ENCODE peak calls at places on chromosomes 13 and 19, in five cellular contexts. One of them, this sample, is unnamed.

GRCh38 chr19:17966497-17967257 is at the start of gene KCNN1:
- DNase-seq in NCI-H2029 treated with DMSO at 0.1 percent for 48 hours: no peak
- DNase-seq in lower lobe of right lung: no peak
- DNase-seq in activated T-helper 1 cell treated with Interleukin-2 at 50 U/mL for 16 hours: no peak
- DNase-seq in GM23338: peak
- DNase-seq in this sample: peak

GRCh38 chr19:6593651-6594416 is 2.9 kb upstream of the CD70 start:
- DNase-seq in NCI-H2029 treated with DMSO at 0.1 percent for 48 hours: no peak
- DNase-seq in lower lobe of right lung: no peak
- DNase-seq in activated T-helper 1 cell treated with Interleukin-2 at 50 U/mL for 16 hours: no peak
- DNase-seq in GM23338: no peak
- DNase-seq in this sample: no peak

GRCh38 chr13:112113355-112113754 is 46.4 kb downstream of the SOX1 start:
- DNase-seq in NCI-H2029 treated with DMSO at 0.1 percent for 48 hours: no peak
- DNase-seq in lower lobe of right lung: no peak
- DNase-seq in activated T-helper 1 cell treated with Interleukin-2 at 50 U/mL for 16 hours: no peak
- DNase-seq in GM23338: no peak
- DNase-seq in this sample: no peak

GRCh38 chr19:37948362-37948761 is 41.4 kb downstream of the SIPA1L3 start:
- DNase-seq in NCI-H2029 treated with DMSO at 0.1 percent for 48 hours: no peak
- DNase-seq in lower lobe of right lung: no peak
- DNase-seq in activated T-helper 1 cell treated with Interleukin-2 at 50 U/mL for 16 hours: no peak
- DNase-seq in GM23338: no peak
- DNase-seq in this sample: no peak

GRCh38 chr19:7010722-7011593 is 10.3 kb downstream of the MBD3L2B start:
- DNase-seq in NCI-H2029 treated with DMSO at 0.1 percent for 48 hours: no peak
- DNase-seq in lower lobe of right lung: no peak
- DNase-seq in activated T-helper 1 cell treated with Interleukin-2 at 50 U/mL for 16 hours: no peak
- DNase-seq in GM23338: no peak
- DNase-seq in this sample: no peak

GRCh38 chr13:82636119-82636518 is 1246.2 kb downstream of the SLITRK1 start:
- DNase-seq in NCI-H2029 treated with DMSO at 0.1 percent for 48 hours: no peak
- DNase-seq in lower lobe of right lung: no peak
- DNase-seq in activated T-helper 1 cell treated with Interleukin-2 at 50 U/mL for 16 hours: no peak
- DNase-seq in GM23338: no peak
- DNase-seq in this sample: peak

GRCh38 chr19:28331596-28331995 is 881.4 kb downstream of the UQCRFS1 start:
- DNase-seq in NCI-H2029 treated with DMSO at 0.1 percent for 48 hours: no peak
- DNase-seq in lower lobe of right lung: no peak
- DNase-seq in activated T-helper 1 cell treated with Interleukin-2 at 50 U/mL for 16 hours: no peak
- DNase-seq in GM23338: no peak
- DNase-seq in this sample: no peak

GRCh38 chr13:86562876-86563275 is 763.7 kb upstream of the SLITRK6 start:
- DNase-seq in NCI-H2029 treated with DMSO at 0.1 percent for 48 hours: no peak
- DNase-seq in lower lobe of right lung: no peak
- DNase-seq in activated T-helper 1 cell treated with Interleukin-2 at 50 U/mL for 16 hours: no peak
- DNase-seq in GM23338: no peak
- DNase-seq in this sample: no peak

GRCh38 chr19:11046608-11047354 is 42.5 kb upstream of the LDLR start:
- DNase-seq in NCI-H2029 treated with DMSO at 0.1 percent for 48 hours: no peak
- DNase-seq in lower lobe of right lung: no peak
- DNase-seq in activated T-helper 1 cell treated with Interleukin-2 at 50 U/mL for 16 hours: no peak
- DNase-seq in GM23338: no peak
- DNase-seq in this sample: no peak

GRCh38 chr19:18879579-18880373 is 16.2 kb downstream of the CERS1 start:
- DNase-seq in NCI-H2029 treated with DMSO at 0.1 percent for 48 hours: peak
- DNase-seq in lower lobe of right lung: peak
- DNase-seq in activated T-helper 1 cell treated with Interleukin-2 at 50 U/mL for 16 hours: no peak
- DNase-seq in GM23338: peak
- DNase-seq in this sample: peak

GRCh38 chr19:4976412-4977298 is 7.7 kb downstream of the KDM4B start:
- DNase-seq in NCI-H2029 treated with DMSO at 0.1 percent for 48 hours: peak
- DNase-seq in lower lobe of right lung: peak
- DNase-seq in activated T-helper 1 cell treated with Interleukin-2 at 50 U/mL for 16 hours: no peak
- DNase-seq in GM23338: peak
- DNase-seq in this sample: peak

GRCh38 chr19:47143322-47144073 is 12.9 kb downstream of the SAE1 start:
- DNase-seq in NCI-H2029 treated with DMSO at 0.1 percent for 48 hours: no peak
- DNase-seq in lower lobe of right lung: no peak
- DNase-seq in activated T-helper 1 cell treated with Interleukin-2 at 50 U/mL for 16 hours: no peak
- DNase-seq in GM23338: no peak
- DNase-seq in this sample: no peak

This sample was measured in GM03348.